ENCODE peak calls at places on chromosomes 6 and 20, in ten cellular contexts. One of them, this sample, is unnamed.

GRCh38 chr6:132598473-132598872 is 8.9 kb upstream of the TAAR5 start:
- DNase-seq in fibroblast of lung: no peak
- DNase-seq in neuronal stem cell: no peak
- DNase-seq in mesenchymal stem cell: no peak
- DNase-seq in H9: peak
- DNase-seq in GM12878: no peak
- DNase-seq in PC-3: peak
- DNase-seq in IMR-90: no peak
- DNase-seq in HCT116: peak
- DNase-seq in MM.1S: peak
- DNase-seq in this sample: no peak

GRCh38 chr6:15378864-15379263 is 133.0 kb downstream of the JARID2 start:
- DNase-seq in fibroblast of lung: no peak
- DNase-seq in neuronal stem cell: no peak
- DNase-seq in mesenchymal stem cell: no peak
- DNase-seq in H9: no peak
- DNase-seq in GM12878: no peak
- DNase-seq in PC-3: no peak
- DNase-seq in IMR-90: peak
- DNase-seq in HCT116: no peak
- DNase-seq in MM.1S: no peak
- DNase-seq in this sample: no peak

GRCh38 chr20:5316188-5317158 is at the start of gene PROKR2:
- DNase-seq in fibroblast of lung: no peak
- DNase-seq in neuronal stem cell: peak
- DNase-seq in mesenchymal stem cell: peak
- DNase-seq in H9: peak
- DNase-seq in GM12878: no peak
- DNase-seq in PC-3: no peak
- DNase-seq in IMR-90: no peak
- DNase-seq in HCT116: no peak
- DNase-seq in MM.1S: no peak
- DNase-seq in this sample: no peak

GRCh38 chr6:18595774-18596528 is 208.8 kb downstream of the RNF144B start:
- DNase-seq in fibroblast of lung: peak
- DNase-seq in neuronal stem cell: peak
- DNase-seq in mesenchymal stem cell: peak
- DNase-seq in H9: peak
- DNase-seq in GM12878: no peak
- DNase-seq in PC-3: peak
- DNase-seq in IMR-90: peak
- DNase-seq in HCT116: peak
- DNase-seq in MM.1S: peak
- DNase-seq in this sample: peak

GRCh38 chr6:33297406-33297955 is 1.3 kb downstream of the RGL2 start:
- DNase-seq in fibroblast of lung: no peak
- DNase-seq in neuronal stem cell: no peak
- DNase-seq in mesenchymal stem cell: no peak
- DNase-seq in H9: peak
- DNase-seq in GM12878: no peak
- DNase-seq in PC-3: peak
- DNase-seq in IMR-90: no peak
- DNase-seq in HCT116: no peak
- DNase-seq in MM.1S: no peak
- DNase-seq in this sample: no peak

GRCh38 chr6:161295784-161296183 is 21.9 kb upstream of the AGPAT4 start:
- DNase-seq in fibroblast of lung: no peak
- DNase-seq in neuronal stem cell: no peak
- DNase-seq in mesenchymal stem cell: no peak
- DNase-seq in H9: no peak
- DNase-seq in GM12878: no peak
- DNase-seq in PC-3: no peak
- DNase-seq in IMR-90: no peak
- DNase-seq in HCT116: no peak
- DNase-seq in MM.1S: no peak
- DNase-seq in this sample: no peak

GRCh38 chr6:73231986-73232391 is 6.7 kb upstream of the KHDC1L start:
- DNase-seq in fibroblast of lung: peak
- DNase-seq in neuronal stem cell: no peak
- DNase-seq in mesenchymal stem cell: no peak
- DNase-seq in H9: no peak
- DNase-seq in GM12878: peak
- DNase-seq in PC-3: peak
- DNase-seq in IMR-90: no peak
- DNase-seq in HCT116: no peak
- DNase-seq in MM.1S: peak
- DNase-seq in this sample: no peak

GRCh38 chr6:43276180-43277082 is 21.6 kb upstream of the SLC22A7 start:
- DNase-seq in fibroblast of lung: no peak
- DNase-seq in neuronal stem cell: no peak
- DNase-seq in mesenchymal stem cell: peak
- DNase-seq in H9: no peak
- DNase-seq in GM12878: no peak
- DNase-seq in PC-3: no peak
- DNase-seq in IMR-90: no peak
- DNase-seq in HCT116: no peak
- DNase-seq in MM.1S: no peak
- DNase-seq in this sample: no peak

GRCh38 chr6:23154159-23154558 is 584.8 kb downstream of the HDGFL1 start:
- DNase-seq in fibroblast of lung: no peak
- DNase-seq in neuronal stem cell: no peak
- DNase-seq in mesenchymal stem cell: no peak
- DNase-seq in H9: no peak
- DNase-seq in GM12878: no peak
- DNase-seq in PC-3: no peak
- DNase-seq in IMR-90: no peak
- DNase-seq in HCT116: no peak
- DNase-seq in MM.1S: peak
- DNase-seq in this sample: no peak

GRCh38 chr6:158389188-158389919 is 77.1 kb downstream of the TULP4 start:
- DNase-seq in fibroblast of lung: no peak
- DNase-seq in neuronal stem cell: no peak
- DNase-seq in mesenchymal stem cell: no peak
- DNase-seq in H9: no peak
- DNase-seq in GM12878: no peak
- DNase-seq in PC-3: peak
- DNase-seq in IMR-90: no peak
- DNase-seq in HCT116: no peak
- DNase-seq in MM.1S: no peak
- DNase-seq in this sample: no peak

GRCh38 chr6:148455225-148455624 is 112.6 kb downstream of the SASH1 start:
- DNase-seq in fibroblast of lung: peak
- DNase-seq in neuronal stem cell: no peak
- DNase-seq in mesenchymal stem cell: peak
- DNase-seq in H9: no peak
- DNase-seq in GM12878: no peak
- DNase-seq in PC-3: no peak
- DNase-seq in IMR-90: peak
- DNase-seq in HCT116: no peak
- DNase-seq in MM.1S: no peak
- DNase-seq in this sample: no peak

GRCh38 chr20:33784225-33784624 is 26.9 kb upstream of the CHMP4B start:
- DNase-seq in fibroblast of lung: no peak
- DNase-seq in neuronal stem cell: no peak
- DNase-seq in mesenchymal stem cell: no peak
- DNase-seq in H9: no peak
- DNase-seq in GM12878: no peak
- DNase-seq in PC-3: no peak
- DNase-seq in IMR-90: no peak
- DNase-seq in HCT116: no peak
- DNase-seq in MM.1S: no peak
- DNase-seq in this sample: no peak

GRCh38 chr20:33783256-33783655 is 27.9 kb upstream of the CHMP4B start:
- DNase-seq in fibroblast of lung: no peak
- DNase-seq in neuronal stem cell: no peak
- DNase-seq in mesenchymal stem cell: no peak
- DNase-seq in H9: no peak
- DNase-seq in GM12878: no peak
- DNase-seq in PC-3: no peak
- DNase-seq in IMR-90: no peak
- DNase-seq in HCT116: no peak
- DNase-seq in MM.1S: no peak
- DNase-seq in this sample: no peak

GRCh38 chr20:33783818-33784217 is 27.3 kb upstream of the CHMP4B start:
- DNase-seq in fibroblast of lung: no peak
- DNase-seq in neuronal stem cell: no peak
- DNase-seq in mesenchymal stem cell: no peak
- DNase-seq in H9: no peak
- DNase-seq in GM12878: no peak
- DNase-seq in PC-3: no peak
- DNase-seq in IMR-90: no peak
- DNase-seq in HCT116: no peak
- DNase-seq in MM.1S: no peak
- DNase-seq in this sample: no peak

GRCh38 chr20:33781945-33782344 is 29.2 kb upstream of the CHMP4B start:
- DNase-seq in fibroblast of lung: no peak
- DNase-seq in neuronal stem cell: no peak
- DNase-seq in mesenchymal stem cell: no peak
- DNase-seq in H9: no peak
- DNase-seq in GM12878: no peak
- DNase-seq in PC-3: no peak
- DNase-seq in IMR-90: no peak
- DNase-seq in HCT116: no peak
- DNase-seq in MM.1S: no peak
- DNase-seq in this sample: no peak

DNA sequence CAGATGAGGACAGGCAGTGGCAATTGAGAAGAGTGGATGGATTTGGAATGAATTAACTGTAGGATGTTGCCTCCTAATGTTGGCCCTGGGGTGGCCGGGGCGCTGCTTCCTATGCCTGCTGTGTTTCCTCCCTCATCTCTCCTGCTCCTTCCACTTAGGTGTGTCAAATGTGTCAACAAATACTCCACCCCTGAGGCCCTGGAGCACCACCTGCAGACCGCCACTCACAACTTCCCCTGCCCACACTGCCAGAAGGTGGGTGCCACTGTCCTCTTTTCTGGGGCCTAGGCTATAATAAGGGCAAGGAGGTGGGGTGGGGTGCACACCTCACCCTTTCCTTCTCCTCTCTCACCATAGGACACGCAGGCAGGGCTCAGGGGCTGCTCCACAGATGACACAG is 30.0 kb upstream of the CHMP4B start:
- DNase-seq in fibroblast of lung: no peak
- DNase-seq in neuronal stem cell: no peak
- DNase-seq in mesenchymal stem cell: no peak
- DNase-seq in H9: no peak
- DNase-seq in GM12878: no peak
- DNase-seq in PC-3: no peak
- DNase-seq in IMR-90: no peak
- DNase-seq in HCT116: no peak
- DNase-seq in MM.1S: no peak
- DNase-seq in this sample: no peak
- H3K9ac ChIP-seq in fibroblast of lung: no peak
- H3K9ac ChIP-seq in neuronal stem cell: no peak
- H3K9ac ChIP-seq in mesenchymal stem cell: no peak
- H3K9ac ChIP-seq in H9: no peak
- H3K9ac ChIP-seq in GM12878: no peak
- H3K9ac ChIP-seq in PC-3: no peak
- H3K9ac ChIP-seq in IMR-90: no peak
- H3K9ac ChIP-seq in HCT116: no peak
- H3K9ac ChIP-seq in MM.1S: no peak
- H3K9ac ChIP-seq in this sample: no peak

GRCh38 chr6:4636881-4637224 is 139.4 kb upstream of the CDYL start:
- DNase-seq in fibroblast of lung: no peak
- DNase-seq in neuronal stem cell: no peak
- DNase-seq in mesenchymal stem cell: no peak
- DNase-seq in H9: no peak
- DNase-seq in GM12878: no peak
- DNase-seq in PC-3: no peak
- DNase-seq in IMR-90: no peak
- DNase-seq in HCT116: no peak
- DNase-seq in MM.1S: no peak
- DNase-seq in this sample: no peak
- H3K27ac ChIP-seq in fibroblast of lung: no peak
- H3K27ac ChIP-seq in neuronal stem cell: no peak
- H3K27ac ChIP-seq in mesenchymal stem cell: no peak
- H3K27ac ChIP-seq in H9: no peak
- H3K27ac ChIP-seq in GM12878: no peak
- H3K27ac ChIP-seq in PC-3: no peak
- H3K27ac ChIP-seq in IMR-90: no peak
- H3K27ac ChIP-seq in HCT116: no peak
- H3K27ac ChIP-seq in MM.1S: no peak
- H3K27ac ChIP-seq in this sample: no peak

GRCh38 chr6:165663736-165664552 is 903 bp upstream of the PDE10A start:
- DNase-seq in fibroblast of lung: peak
- DNase-seq in neuronal stem cell: peak
- DNase-seq in mesenchymal stem cell: peak
- DNase-seq in H9: peak
- DNase-seq in GM12878: no peak
- DNase-seq in PC-3: no peak
- DNase-seq in IMR-90: no peak
- DNase-seq in HCT116: no peak
- DNase-seq in MM.1S: no peak
- DNase-seq in this sample: no peak
- H3K9ac ChIP-seq in fibroblast of lung: no peak
- H3K9ac ChIP-seq in neuronal stem cell: peak
- H3K9ac ChIP-seq in mesenchymal stem cell: no peak
- H3K9ac ChIP-seq in H9: no peak
- H3K9ac ChIP-seq in GM12878: no peak
- H3K9ac ChIP-seq in PC-3: no peak
- H3K9ac ChIP-seq in IMR-90: peak
- H3K9ac ChIP-seq in HCT116: no peak
- H3K9ac ChIP-seq in MM.1S: no peak
- H3K9ac ChIP-seq in this sample: no peak

GRCh38 chr6:31877651-31878161 is 1.1 kb downstream of the SLC44A4 start:
- DNase-seq in fibroblast of lung: no peak
- DNase-seq in neuronal stem cell: no peak
- DNase-seq in mesenchymal stem cell: no peak
- DNase-seq in H9: peak
- DNase-seq in GM12878: no peak
- DNase-seq in PC-3: peak
- DNase-seq in IMR-90: no peak
- DNase-seq in HCT116: no peak
- DNase-seq in MM.1S: no peak
- DNase-seq in this sample: no peak

GRCh38 chr6:31879901-31880300 is 1.1 kb upstream of the SLC44A4 start:
- DNase-seq in fibroblast of lung: no peak
- DNase-seq in neuronal stem cell: no peak
- DNase-seq in mesenchymal stem cell: no peak
- DNase-seq in H9: peak
- DNase-seq in GM12878: no peak
- DNase-seq in PC-3: no peak
- DNase-seq in IMR-90: no peak
- DNase-seq in HCT116: no peak
- DNase-seq in MM.1S: no peak
- DNase-seq in this sample: no peak

GRCh38 chr6:31877125-31877650 is 1.6 kb downstream of the SLC44A4 start:
- DNase-seq in fibroblast of lung: no peak
- DNase-seq in neuronal stem cell: no peak
- DNase-seq in mesenchymal stem cell: no peak
- DNase-seq in H9: no peak
- DNase-seq in GM12878: no peak
- DNase-seq in PC-3: no peak
- DNase-seq in IMR-90: no peak
- DNase-seq in HCT116: no peak
- DNase-seq in MM.1S: no peak
- DNase-seq in this sample: no peak

GRCh38 chr6:31878761-31879542 is at the start of gene SLC44A4:
- DNase-seq in fibroblast of lung: no peak
- DNase-seq in neuronal stem cell: no peak
- DNase-seq in mesenchymal stem cell: no peak
- DNase-seq in H9: peak
- DNase-seq in GM12878: no peak
- DNase-seq in PC-3: peak
- DNase-seq in IMR-90: no peak
- DNase-seq in HCT116: no peak
- DNase-seq in MM.1S: no peak
- DNase-seq in this sample: no peak

GRCh38 chr6:31878222-31878621 is 575 bp downstream of the SLC44A4 start:
- DNase-seq in fibroblast of lung: no peak
- DNase-seq in neuronal stem cell: no peak
- DNase-seq in mesenchymal stem cell: no peak
- DNase-seq in H9: peak
- DNase-seq in GM12878: no peak
- DNase-seq in PC-3: no peak
- DNase-seq in IMR-90: no peak
- DNase-seq in HCT116: no peak
- DNase-seq in MM.1S: no peak
- DNase-seq in this sample: no peak
- H3K27ac ChIP-seq in fibroblast of lung: no peak
- H3K27ac ChIP-seq in neuronal stem cell: no peak
- H3K27ac ChIP-seq in mesenchymal stem cell: no peak
- H3K27ac ChIP-seq in H9: no peak
- H3K27ac ChIP-seq in GM12878: no peak
- H3K27ac ChIP-seq in PC-3: peak
- H3K27ac ChIP-seq in IMR-90: no peak
- H3K27ac ChIP-seq in HCT116: no peak
- H3K27ac ChIP-seq in MM.1S: no peak
- H3K27ac ChIP-seq in this sample: no peak